ENCODE peak calls at places on chromosomes 5 and 9, in eight cellular contexts. V is AG09309; P is smooth muscle cell of the brain vasculature; T is kidney epithelial cell; A is NCI-H1436; D is activated T-cell treated with anti-CD3 and anti-CD28 coated beads for 1 hour; W is stimulated activated CD8-positive, alpha-beta memory T cell treated with anti-CD3 and anti-CD28 coated beads, Interleukin-12 subunit alpha, Interleukin-12 subunit beta, amount 100 ng/mL, for 4 hours; E is T-helper 2 cell treated with Interferon-gamma antibody and Interleukin-4, amounts not matched to agents 5 μg/mL and 100 μg/mL, for 36 hours. L is an unnamed sample.

GRCh38 chr5:120124031-120124430 is 340.1 kb upstream of the PRR16 start:
- DNase-seq in V (no peak), P (no peak), T (no peak), A (no peak), D (no peak), W (no peak), E (no peak), L (no peak)

GRCh38 chr5:56094579-56095361 is 100.0 kb upstream of the IL6ST start:
- DNase-seq in V (no peak), P (no peak), T (no peak), A (no peak), D (no peak), W (no peak), E (peak; percentile 52), L (peak; percentile 82)

GRCh38 chr5:39662945-39663344 is 238.2 kb upstream of the DAB2 start:
- DNase-seq in V (no peak), P (no peak), T (no peak), A (no peak), D (no peak), W (no peak), E (no peak), L (no peak)

GRCh38 chr5:110590187-110590586 is 136.3 kb downstream of the TMEM232 start:
- DNase-seq in V (peak; percentile 3), P (no peak), T (no peak), A (no peak), D (no peak), W (no peak), E (no peak), L (no peak)

GRCh38 chr5:159208508-159209437 is 580 bp downstream of the RNF145 start:
- DNase-seq in V (no peak), P (no peak), T (no peak), A (no peak), D (peak; percentile 24), W (no peak), E (no peak), L (no peak)

GRCh38 chr5:91474201-91474600 is 91.1 kb upstream of the ARRDC3 start:
- DNase-seq in V (no peak), P (no peak), T (no peak), A (no peak), D (no peak), W (no peak), E (no peak), L (no peak)

GRCh38 chr9:130866474-130866965 is 30.1 kb downstream of the QRFP start:
- DNase-seq in V (peak; percentile 57), P (no peak), T (peak; percentile 73), A (peak; percentile 61), D (peak; percentile 33), W (no peak), E (peak; percentile 33), L (peak; percentile 78)

GRCh38 chr9:561430-561829 is 280.1 kb upstream of the DMRT1 start:
- DNase-seq in V (no peak), P (no peak), T (no peak), A (no peak), D (no peak), W (no peak), E (no peak), L (no peak)

GRCh38 chr5:74095871-74096270 is 469.9 kb downstream of the ARHGEF28 start:
- DNase-seq in V (no peak), P (no peak), T (no peak), A (no peak), D (no peak), W (no peak), E (no peak), L (no peak)

GRCh38 chr9:93263334-93264229 is 79.6 kb downstream of the WNK2 start:
- DNase-seq in V (no peak), P (no peak), T (no peak), A (no peak), D (no peak), W (no peak), E (no peak), L (no peak)

GRCh38 chr9:114824130-114824529 is 18.3 kb upstream of the TNFSF15 start:
- DNase-seq in V (peak; percentile 10), P (no peak), T (no peak), A (no peak), D (no peak), W (no peak), E (no peak), L (no peak)

GRCh38 chr5:14156611-14157493 is 13.7 kb downstream of the TRIO start:
- DNase-seq in V (peak; percentile 90), P (peak; percentile 80), T (peak; percentile 98), A (peak; percentile 22), D (no peak), W (no peak), E (no peak), L (no peak)